ENCODE peak calls at places on chromosome 16, in seven cellular contexts. P, T, L, H, G, U and Z are unnamed samples.

GRCh38 chr16:50505714-50506542 is 42.3 kb upstream of the NKD1 start:
- DNase-seq in P (no peak), T (no peak), L (no peak), H (no peak), G (no peak), U (no peak), Z (no peak)

GRCh38 chr16:9518054-9518453 is 426.6 kb downstream of the HAPSTR1 start:
- DNase-seq in P (no peak), T (no peak), L (no peak), H (no peak), G (no peak), U (no peak), Z (no peak)

GRCh38 chr16:67459066-67459857 is 21.7 kb downstream of the ATP6V0D1 start:
- DNase-seq in P (no peak), T (peak), L (no peak), H (no peak), G (no peak), U (peak), Z (no peak)

GRCh38 chr16:53904533-53904932 is 200.6 kb downstream of the FTO start:
- DNase-seq in P (no peak), T (no peak), L (no peak), H (no peak), G (no peak), U (no peak), Z (no peak)

GRCh38 chr16:57620316-57621231 is 7.9 kb upstream of the ADGRG1 start:
- DNase-seq in P (no peak), T (no peak), L (peak), H (no peak), G (no peak), U (no peak), Z (no peak)

GRCh38 chr16:73219176-73219575 is 171.2 kb upstream of the ZFHX3 start:
- DNase-seq in P (no peak), T (no peak), L (no peak), H (no peak), G (no peak), U (no peak), Z (no peak)

GRCh38 chr16:78704421-78704820 is 605.0 kb downstream of the WWOX start:
- DNase-seq in P (no peak), T (no peak), L (no peak), H (no peak), G (no peak), U (no peak), Z (no peak)

GRCh38 chr16:30667361-30667905 is 9.2 kb downstream of the FBRS start:
- DNase-seq in P (no peak), T (no peak), L (no peak), H (no peak), G (no peak), U (no peak), Z (no peak)

GRCh38 chr16:52597772-52598483 is 51.0 kb upstream of the TOX3 start:
- DNase-seq in P (no peak), T (no peak), L (no peak), H (no peak), G (no peak), U (no peak), Z (no peak)